ENCODE peak calls at places on chromosomes 3 and 15, in ten cellular contexts. F is HCT116, W is OCI-LY7, K is PC-3, L is Karpas-422, T is MM.1S, P is SK-N-SH, C is GM23338, G is PC-9, J is hepatocyte. I is an unnamed sample.

GRCh38 chr3:81218023-81218422 is 543.4 kb downstream of the GBE1 start:
- DNase-seq in F (no peak), W (no peak), K (peak; percentile 73), L (peak; percentile 55), T (no peak), P (peak; percentile 40), C (peak; percentile 46), G (peak; percentile 3), J (peak; percentile 44), I (peak; percentile 53)

GRCh38 chr15:30992073-30992363 is 590 bp upstream of the MTMR10 start:
- DNase-seq in F (no peak), W (no peak), K (no peak), L (no peak), T (no peak), P (no peak), C (no peak), G (no peak), J (no peak), I (no peak)

GRCh38 chr3:46517016-46517770 is 19.4 kb downstream of the RTP3 start:
- DNase-seq in F (peak; percentile 82), W (no peak), K (peak; percentile 97), L (no peak), T (no peak), P (no peak), C (no peak), G (peak; percentile 62), J (no peak), I (peak; percentile 81)

GRCh38 chr3:71518089-71518488 is 65.4 kb downstream of the FOXP1 start:
- DNase-seq in F (no peak), W (no peak), K (no peak), L (no peak), T (no peak), P (no peak), C (no peak), G (no peak), J (no peak), I (no peak)

GRCh38 chr3:43932921-43933320 is 242.2 kb downstream of the ABHD5 start:
- DNase-seq in F (no peak), W (no peak), K (peak; percentile 8), L (no peak), T (no peak), P (peak; percentile 20), C (no peak), G (no peak), J (peak; percentile 19), I (peak; percentile 31)

GRCh38 chr15:43511012-43511885 is 6.2 kb upstream of the MAP1A start:
- DNase-seq in F (peak; percentile 37), W (peak; percentile 51), K (peak; percentile 46), L (peak; percentile 65), T (no peak), P (peak; percentile 55), C (peak; percentile 70), G (peak; percentile 24), J (peak; percentile 49), I (peak; percentile 28)

GRCh38 chr3:161069441-161070251 is 35.5 kb downstream of the B3GALNT1 start:
- DNase-seq in F (no peak), W (peak; percentile 87), K (peak; percentile 97), L (no peak), T (peak; percentile 25), P (no peak), C (no peak), G (peak; percentile 61), J (no peak), I (peak; percentile 82)

GRCh38 chr15:60871731-60872130 is 357.4 kb downstream of the RORA start:
- DNase-seq in F (no peak), W (no peak), K (no peak), L (no peak), T (no peak), P (no peak), C (no peak), G (no peak), J (peak; percentile 8), I (peak; percentile 35)

GRCh38 chr15:92611995-92612745 is 43.4 kb downstream of the FAM174B start:
- DNase-seq in F (no peak), W (peak; percentile 2), K (no peak), L (no peak), T (no peak), P (peak; percentile 61), C (no peak), G (no peak), J (no peak), I (no peak)

GRCh38 chr3:178987745-178988144 is 83.9 kb downstream of the ZMAT3 start:
- DNase-seq in F (no peak), W (no peak), K (no peak), L (no peak), T (no peak), P (no peak), C (no peak), G (no peak), J (no peak), I (no peak)

GRCh38 chr3:178986456-178986855 is 85.2 kb downstream of the ZMAT3 start:
- DNase-seq in F (no peak), W (no peak), K (no peak), L (no peak), T (no peak), P (no peak), C (no peak), G (no peak), J (no peak), I (no peak)

GRCh38 chr3:178990293-178990692 is 81.3 kb downstream of the ZMAT3 start:
- DNase-seq in F (no peak), W (no peak), K (no peak), L (no peak), T (no peak), P (no peak), C (no peak), G (no peak), J (no peak), I (no peak)

DNA sequence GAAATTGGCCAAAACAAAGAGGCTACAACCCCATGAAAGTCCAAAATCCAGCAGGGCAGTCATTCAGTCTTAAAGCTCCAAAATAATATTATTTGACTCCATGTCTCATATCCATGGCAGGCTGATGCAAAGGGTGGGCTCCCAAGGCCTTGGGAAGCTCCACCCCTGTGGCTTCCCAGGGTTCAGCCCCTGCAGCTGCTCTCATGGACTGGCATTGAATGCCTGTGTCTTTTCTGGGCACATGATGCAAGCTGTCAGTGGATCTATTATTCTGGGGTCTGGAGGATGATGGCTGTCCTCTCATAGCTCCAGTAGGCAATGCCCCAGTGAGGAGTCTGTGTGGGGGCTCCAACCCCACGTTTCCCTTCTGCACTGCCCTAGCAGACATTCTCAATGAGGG is 81.8 kb downstream of the ZMAT3 start:
- DNase-seq in F (no peak), W (no peak), K (no peak), L (no peak), T (no peak), P (no peak), C (no peak), G (no peak), J (no peak), I (no peak)
- H3K9me2 ChIP-seq in F (no peaks in the 10 kb centered on the region), W (no peaks in the 10 kb centered on the region), K (no peaks in the 10 kb centered on the region), L (no peaks in the 10 kb centered on the region), T (no peaks in the 10 kb centered on the region), P (no peaks in the 10 kb centered on the region), C (peaks cover 3% of the 10 kb centered on the region), G (no peaks in the 10 kb centered on the region), J (no peaks in the 10 kb centered on the region), I (no peaks in the 10 kb centered on the region)

DNA sequence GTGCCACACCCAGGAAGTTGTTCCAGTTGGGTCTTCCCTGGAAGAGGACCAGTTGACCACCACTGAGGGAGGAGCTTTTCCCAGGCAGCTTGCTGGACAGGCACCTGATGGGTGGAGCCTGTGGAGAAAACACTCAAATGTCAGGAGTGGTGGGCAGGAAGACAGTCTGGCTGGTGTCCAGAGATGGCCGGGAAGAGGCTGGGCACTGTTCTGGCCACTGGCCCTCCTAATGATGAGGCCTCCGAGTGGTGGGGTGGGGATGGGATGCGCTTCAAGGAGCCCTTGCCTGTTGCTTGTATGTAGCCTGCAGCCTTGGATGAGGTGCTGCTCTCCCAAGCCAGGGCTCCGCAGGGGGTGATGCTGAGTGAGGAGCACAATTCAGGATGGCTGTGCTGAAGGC is 12.3 kb downstream of the PLEKHO2 start:
- DNase-seq in F (no peak), W (no peak), K (no peak), L (no peak), T (no peak), P (no peak), C (no peak), G (no peak), J (no peak), I (no peak)
- H3K4me2 ChIP-seq in F (no peak overlapping the region), W (no peak overlapping the region), K (no peak overlapping the region), L (no peak overlapping the region), T (no peak overlapping the region), P (peak overlapping the region; percentile 26), C (no peak overlapping the region), G (no peak overlapping the region), J (no peak overlapping the region), I (no peak overlapping the region)

GRCh38 chr3:171134170-171134569 is 107.7 kb upstream of the SLC2A2 start:
- DNase-seq in F (no peak), W (no peak), K (no peak), L (no peak), T (no peak), P (no peak), C (no peak), G (no peak), J (no peak), I (peak; percentile 38)
- H3K27ac ChIP-seq in F (no peak overlapping the region), W (no peak overlapping the region), K (no peak overlapping the region), L (no peak overlapping the region), T (no peak overlapping the region), P (no peak overlapping the region), C (no peak overlapping the region), G (no peak overlapping the region), J (no peak overlapping the region), I (peak overlapping the region; percentile 82)

GRCh38 chr3:127761101-127761802 is 61.1 kb downstream of the MGLL start:
- DNase-seq in F (no peak), W (no peak), K (no peak), L (no peak), T (no peak), P (no peak), C (no peak), G (no peak), J (no peak), I (no peak)
- H3K9me2 ChIP-seq in F (no peaks in the 10 kb centered on the region), W (no peaks in the 10 kb centered on the region), K (no peaks in the 10 kb centered on the region), L (no peaks in the 10 kb centered on the region), T (no peaks in the 10 kb centered on the region), P (no peaks in the 10 kb centered on the region), C (no peaks in the 10 kb centered on the region), G (no peaks in the 10 kb centered on the region), J (no peaks in the 10 kb centered on the region), I (no peaks in the 10 kb centered on the region)

GRCh38 chr15:79942656-79943481 is 28.1 kb downstream of the BCL2A1 start:
- DNase-seq in F (no peak), W (no peak), K (peak; percentile 21), L (no peak), T (no peak), P (no peak), C (no peak), G (no peak), J (no peak), I (peak; percentile 35)
- H3K4me2 ChIP-seq in F (no peak overlapping the region), W (no peak overlapping the region), K (no peak overlapping the region), L (no peak overlapping the region), T (no peak overlapping the region), P (no peak overlapping the region), C (no peak overlapping the region), G (no peak overlapping the region), J (no peak overlapping the region), I (peak overlapping the region; percentile 31)

I was measured in GM23248.